ENCODE peak calls at places on chromosome 17, in nine cellular contexts. One of them, this sample, is unnamed.

GRCh38 chr17:32954477-32954876 is 26.5 kb downstream of the TMEM98 start:
- DNase-seq in heart right ventricle: no peak
- DNase-seq in NCI-H510A treated with DMSO at 0.1 percent for 48 hours: no peak
- DNase-seq in CD4-positive, alpha-beta T cell: no peak
- DNase-seq in mesothelial cell of epicardium: no peak
- DNase-seq in foreskin melanocyte: no peak
- DNase-seq in CD4-positive, CD25-positive, alpha-beta regulatory T cell: no peak
- DNase-seq in K562: no peak
- DNase-seq in T-cell: no peak
- DNase-seq in this sample: no peak

GRCh38 chr17:19342611-19343255 is 19.8 kb downstream of the B9D1 start:
- DNase-seq in heart right ventricle: no peak
- DNase-seq in NCI-H510A treated with DMSO at 0.1 percent for 48 hours: no peak
- DNase-seq in CD4-positive, alpha-beta T cell: no peak
- DNase-seq in foreskin melanocyte: no peak
- DNase-seq in mesothelial cell of epicardium: no peak
- DNase-seq in CD4-positive, CD25-positive, alpha-beta regulatory T cell: no peak
- DNase-seq in K562: no peak
- DNase-seq in T-cell: no peak
- DNase-seq in this sample: no peak

GRCh38 chr17:78781339-78782304 is at the start of gene CYTH1:
- DNase-seq in NCI-H510A treated with DMSO at 0.1 percent for 48 hours: peak; percentile 14
- DNase-seq in T-cell: no peak
- DNase-seq in CD4-positive, CD25-positive, alpha-beta regulatory T cell: peak; percentile 54
- DNase-seq in mesothelial cell of epicardium: peak; percentile 70
- DNase-seq in CD4-positive, alpha-beta T cell: peak; percentile 48
- DNase-seq in heart right ventricle: peak; percentile 63
- DNase-seq in foreskin melanocyte: no peak
- DNase-seq in K562: peak; percentile 52
- DNase-seq in this sample: no peak

GRCh38 chr17:67573987-67574657 is 143.6 kb upstream of the NOL11 start:
- DNase-seq in foreskin melanocyte: no peak
- DNase-seq in heart right ventricle: no peak
- DNase-seq in NCI-H510A treated with DMSO at 0.1 percent for 48 hours: no peak
- DNase-seq in CD4-positive, alpha-beta T cell: no peak
- DNase-seq in CD4-positive, CD25-positive, alpha-beta regulatory T cell: no peak
- DNase-seq in K562: no peak
- DNase-seq in T-cell: no peak
- DNase-seq in mesothelial cell of epicardium: no peak
- DNase-seq in this sample: peak; percentile 8

GRCh38 chr17:42520540-42520951 is 15.5 kb upstream of the NAGLU start:
- DNase-seq in NCI-H510A treated with DMSO at 0.1 percent for 48 hours: no peak
- DNase-seq in CD4-positive, CD25-positive, alpha-beta regulatory T cell: no peak
- DNase-seq in T-cell: no peak
- DNase-seq in K562: peak; percentile 48
- DNase-seq in mesothelial cell of epicardium: no peak
- DNase-seq in foreskin melanocyte: no peak
- DNase-seq in CD4-positive, alpha-beta T cell: no peak
- DNase-seq in heart right ventricle: no peak
- DNase-seq in this sample: no peak

GRCh38 chr17:44222112-44222869 is 2.8 kb upstream of the UBTF start:
- DNase-seq in CD4-positive, CD25-positive, alpha-beta regulatory T cell: peak; percentile 26
- DNase-seq in mesothelial cell of epicardium: peak; percentile 44
- DNase-seq in heart right ventricle: peak; percentile 81
- DNase-seq in K562: no peak
- DNase-seq in foreskin melanocyte: peak; percentile 45
- DNase-seq in CD4-positive, alpha-beta T cell: no peak
- DNase-seq in T-cell: no peak
- DNase-seq in NCI-H510A treated with DMSO at 0.1 percent for 48 hours: peak; percentile 69
- DNase-seq in this sample: peak; percentile 96

GRCh38 chr17:70668276-70668937 is 499.1 kb downstream of the KCNJ2 start:
- DNase-seq in K562: no peak
- DNase-seq in T-cell: no peak
- DNase-seq in NCI-H510A treated with DMSO at 0.1 percent for 48 hours: peak; percentile 87
- DNase-seq in mesothelial cell of epicardium: no peak
- DNase-seq in CD4-positive, alpha-beta T cell: no peak
- DNase-seq in heart right ventricle: no peak
- DNase-seq in foreskin melanocyte: no peak
- DNase-seq in CD4-positive, CD25-positive, alpha-beta regulatory T cell: no peak
- DNase-seq in this sample: no peak

GRCh38 chr17:5780476-5780875 is 196.2 kb upstream of the NLRP1 start:
- DNase-seq in NCI-H510A treated with DMSO at 0.1 percent for 48 hours: no peak
- DNase-seq in CD4-positive, CD25-positive, alpha-beta regulatory T cell: no peak
- DNase-seq in T-cell: no peak
- DNase-seq in CD4-positive, alpha-beta T cell: no peak
- DNase-seq in foreskin melanocyte: no peak
- DNase-seq in K562: peak; percentile 23
- DNase-seq in heart right ventricle: no peak
- DNase-seq in mesothelial cell of epicardium: no peak
- DNase-seq in this sample: no peak

GRCh38 chr17:81325057-81325973 is 30.2 kb upstream of the SLC38A10 start:
- DNase-seq in T-cell: no peak
- DNase-seq in NCI-H510A treated with DMSO at 0.1 percent for 48 hours: no peak
- DNase-seq in heart right ventricle: no peak
- DNase-seq in CD4-positive, alpha-beta T cell: no peak
- DNase-seq in CD4-positive, CD25-positive, alpha-beta regulatory T cell: no peak
- DNase-seq in foreskin melanocyte: no peak
- DNase-seq in mesothelial cell of epicardium: no peak
- DNase-seq in K562: no peak
- DNase-seq in this sample: no peak

GRCh38 chr17:80781188-80781577 is 210.5 kb upstream of the CHMP6 start:
- DNase-seq in CD4-positive, CD25-positive, alpha-beta regulatory T cell: no peak
- DNase-seq in K562: no peak
- DNase-seq in foreskin melanocyte: no peak
- DNase-seq in T-cell: no peak
- DNase-seq in NCI-H510A treated with DMSO at 0.1 percent for 48 hours: no peak
- DNase-seq in CD4-positive, alpha-beta T cell: no peak
- DNase-seq in heart right ventricle: no peak
- DNase-seq in mesothelial cell of epicardium: no peak
- DNase-seq in this sample: no peak

GRCh38 chr17:49223517-49224197 is 6.9 kb downstream of the PHOSPHO1 start:
- DNase-seq in K562: peak; percentile 63
- DNase-seq in NCI-H510A treated with DMSO at 0.1 percent for 48 hours: peak; percentile 68
- DNase-seq in foreskin melanocyte: no peak
- DNase-seq in mesothelial cell of epicardium: peak; percentile 85
- DNase-seq in T-cell: peak; percentile 50
- DNase-seq in CD4-positive, alpha-beta T cell: peak; percentile 57
- DNase-seq in heart right ventricle: peak; percentile 73
- DNase-seq in CD4-positive, CD25-positive, alpha-beta regulatory T cell: peak; percentile 50
- DNase-seq in this sample: no peak

GRCh38 chr17:45038771-45039634 is 12.4 kb downstream of the DCAKD start:
- DNase-seq in K562: no peak
- DNase-seq in CD4-positive, CD25-positive, alpha-beta regulatory T cell: no peak
- DNase-seq in T-cell: no peak
- DNase-seq in foreskin melanocyte: no peak
- DNase-seq in heart right ventricle: no peak
- DNase-seq in CD4-positive, alpha-beta T cell: no peak
- DNase-seq in mesothelial cell of epicardium: no peak
- DNase-seq in NCI-H510A treated with DMSO at 0.1 percent for 48 hours: no peak
- DNase-seq in this sample: no peak

GRCh38 chr17:27236710-27237315 is 57.1 kb upstream of the WSB1 start:
- DNase-seq in T-cell: peak; percentile 49
- DNase-seq in K562: peak; percentile 80
- DNase-seq in CD4-positive, alpha-beta T cell: peak; percentile 70
- DNase-seq in CD4-positive, CD25-positive, alpha-beta regulatory T cell: peak; percentile 69
- DNase-seq in mesothelial cell of epicardium: peak; percentile 84
- DNase-seq in NCI-H510A treated with DMSO at 0.1 percent for 48 hours: peak; percentile 69
- DNase-seq in heart right ventricle: no peak
- DNase-seq in foreskin melanocyte: peak; percentile 67
- DNase-seq in this sample: no peak